ENCODE peak calls at places on chromosomes 12 and 14, in ten cellular contexts. X, N, H, W, Z, Q, B, V, A and I are unnamed samples.

GRCh38 chr14:55389330-55389729 is 22.3 kb downstream of the ATG14 start:
- DNase-seq in B (no peak), Z (no peak), W (no peak), N (no peak), H (peak), Q (no peak), X (no peak), V (peak), A (no peak), I (no peak)

GRCh38 chr12:3097836-3098235 is 20.7 kb downstream of the TSPAN9 start:
- DNase-seq in Q (no peak), X (no peak), A (no peak), V (no peak), Z (no peak), H (no peak), B (no peak), N (no peak), W (no peak), I (no peak)

GRCh38 chr12:74292351-74293194 is 245.1 kb upstream of the ATXN7L3B start:
- DNase-seq in V (no peak), X (no peak), H (no peak), A (no peak), N (no peak), Q (no peak), W (no peak), B (no peak), Z (no peak), I (no peak)

GRCh38 chr12:12555656-12556055 is 7.0 kb downstream of the DUSP16 start:
- DNase-seq in N (no peak), B (no peak), Q (no peak), X (no peak), V (no peak), A (no peak), W (no peak), Z (no peak), H (no peak), I (no peak)

GRCh38 chr14:31263485-31264133 is 56.0 kb upstream of the HECTD1 start:
- DNase-seq in V (peak), X (no peak), N (peak), H (peak), A (no peak), Q (peak), Z (no peak), W (peak), B (peak), I (no peak)

GRCh38 chr12:25925064-25925463 is 33.4 kb upstream of the RASSF8 start:
- DNase-seq in V (no peak), A (no peak), W (no peak), X (no peak), B (no peak), Q (no peak), Z (no peak), H (no peak), N (no peak), I (no peak)

GRCh38 chr14:101116065-101116464 is 212.5 kb upstream of the RTL1 start:
- DNase-seq in Z (no peak), V (no peak), N (peak), H (no peak), X (no peak), Q (no peak), W (no peak), B (no peak), A (peak), I (no peak)

GRCh38 chr14:30960216-30960615 is 65.2 kb upstream of the AP4S1 start:
- DNase-seq in A (no peak), H (peak), Q (no peak), W (no peak), Z (no peak), X (no peak), V (no peak), N (no peak), B (no peak), I (no peak)

GRCh38 chr14:49766839-49767238 is 1.1 kb upstream of the KLHDC2 start:
- DNase-seq in V (no peak), N (no peak), B (no peak), Q (no peak), W (no peak), Z (no peak), H (peak), X (peak), A (no peak), I (no peak)

GRCh38 chr14:48936352-48936751 is 649.8 kb downstream of the RPS29 start:
- DNase-seq in Q (peak), W (no peak), V (peak), X (peak), H (peak), B (no peak), Z (no peak), N (no peak), A (no peak), I (no peak)

GRCh38 chr12:53674977-53675700 is 744 bp downstream of the ATP5MC2 start:
- DNase-seq in W (no peak), H (no peak), V (no peak), Z (no peak), B (no peak), Q (peak), A (no peak), N (no peak), X (no peak), I (peak)

GRCh38 chr14:39374846-39375245 is 57.4 kb downstream of the FBXO33 start:
- DNase-seq in Q (peak), V (no peak), N (no peak), Z (no peak), W (no peak), A (no peak), H (no peak), B (no peak), X (no peak), I (no peak)

GRCh38 chr14:60165547-60165876 is 314 bp upstream of the DHRS7 start:
- DNase-seq in V (no peak), N (no peak), X (no peak), H (no peak), W (no peak), A (no peak), Q (no peak), Z (no peak), B (no peak), I (no peak)

GRCh38 chr12:55142896-55143870 is 17.0 kb downstream of the OR9K2 start:
- DNase-seq in X (peak), N (no peak), B (peak), A (peak), Q (peak), V (peak), H (peak), W (peak), Z (no peak), I (peak)

GRCh38 chr12:116210131-116210530 is 67.4 kb downstream of the MED13L start:
- DNase-seq in B (no peak), W (no peak), Z (no peak), Q (no peak), V (no peak), N (no peak), H (peak), X (no peak), A (no peak), I (no peak)

GRCh38 chr12:114504311-114504710 is 98.4 kb upstream of the TBX5 start:
- DNase-seq in Z (no peak), V (no peak), X (no peak), W (no peak), A (no peak), B (no peak), Q (no peak), N (no peak), H (peak), I (no peak)

GRCh38 chr12:78865297-78865955 is 852 bp downstream of the SYT1 start:
- DNase-seq in Z (no peak), N (no peak), A (no peak), Q (no peak), B (no peak), H (peak), W (no peak), V (no peak), X (no peak), I (no peak)

GRCh38 chr12:61821381-61821780 is 438.8 kb upstream of the USP15 start:
- DNase-seq in H (peak), N (no peak), W (no peak), V (peak), Z (no peak), X (no peak), B (no peak), Q (no peak), A (no peak), I (no peak)

GRCh38 chr14:106436310-106436905 is 910.0 kb downstream of the TMEM121 start:
- DNase-seq in Z (peak), N (peak), H (no peak), Q (no peak), W (no peak), A (peak), V (no peak), X (no peak), B (no peak), I (peak)

GRCh38 chr12:110741795-110742717 is 635 bp downstream of the PPP1CC start:
- DNase-seq in W (peak), A (peak), B (peak), H (peak), N (peak), V (peak), Z (no peak), Q (no peak), X (peak), I (peak)

GRCh38 chr14:77653473-77653872 is 37.0 kb upstream of the SPTLC2 start:
- DNase-seq in Q (no peak), N (no peak), B (no peak), V (no peak), X (no peak), H (no peak), A (no peak), W (no peak), Z (no peak), I (peak)

GRCh38 chr12:53004582-53004981 is 1.7 kb upstream of the EIF4B start:
- DNase-seq in B (no peak), N (no peak), Q (no peak), W (no peak), Z (no peak), V (no peak), X (no peak), H (peak), A (no peak), I (no peak)

DNA sequence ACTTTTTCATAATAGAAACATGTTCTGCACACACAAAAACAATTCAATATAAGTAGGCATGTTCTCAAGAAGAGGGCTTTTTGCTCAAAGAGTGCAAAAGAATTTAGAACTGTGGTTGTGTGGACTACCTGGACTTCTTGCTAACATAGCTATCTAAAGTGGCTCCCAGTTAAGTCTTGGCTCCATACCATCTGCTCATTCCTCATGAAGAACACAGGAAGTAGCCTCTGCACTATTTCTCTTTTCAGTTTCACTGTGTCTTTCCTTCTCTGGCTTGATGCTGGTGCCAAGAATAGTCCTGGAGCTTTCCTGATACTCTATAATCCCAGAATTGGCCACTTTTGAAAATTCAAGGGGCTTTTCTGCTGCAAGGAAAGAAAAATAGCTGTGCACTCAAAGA is 127.4 kb downstream of the CCER1 start:
- DNase-seq in W (no peak), H (no peak), N (no peak), Z (no peak), V (no peak), A (no peak), X (no peak), Q (no peak), B (no peak), I (no peak)
- H3K27ac ChIP-seq in W (no peak), H (no peak), N (no peak), Z (no peak), V (no peak), A (no peak), X (no peak), Q (no peak), B (no peak), I (no peak)

DNA sequence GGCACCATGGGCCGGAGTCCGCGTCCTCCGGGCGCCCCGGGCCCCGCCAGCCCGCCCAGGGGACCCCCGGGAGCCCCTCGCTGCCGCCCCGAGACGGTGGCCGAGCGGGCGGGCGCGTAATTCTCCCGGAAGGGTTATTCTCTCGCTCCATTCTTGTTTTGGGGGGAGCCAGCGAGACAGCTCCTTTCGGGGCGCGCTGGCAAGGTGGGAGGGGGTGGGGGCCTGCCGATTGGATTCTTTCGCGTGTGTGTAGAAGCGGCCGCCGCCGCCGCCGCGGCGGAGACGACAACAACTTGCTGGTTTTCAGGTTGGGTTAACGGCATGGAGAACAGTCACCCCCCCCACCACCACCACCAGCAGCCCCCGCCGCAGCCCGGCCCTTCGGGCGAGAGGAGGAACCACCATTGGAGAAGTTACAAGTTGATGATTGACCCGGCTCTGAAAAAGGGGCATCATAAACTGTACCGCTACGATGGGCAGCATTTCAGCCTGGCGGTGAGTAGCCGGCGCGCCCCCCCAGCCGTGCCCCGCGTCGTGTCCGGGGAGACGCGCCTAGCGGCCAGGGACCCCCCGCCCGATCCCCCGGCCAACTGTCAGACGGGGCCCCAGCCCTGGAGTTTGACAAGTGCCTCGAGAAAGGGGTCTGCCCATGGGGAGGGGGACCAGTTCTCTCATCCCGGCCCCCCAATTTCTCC is 755 bp downstream of the SETD1B start:
- DNase-seq in X (no peak), Z (peak), B (no peak), Q (peak), V (no peak), H (no peak), W (peak), A (peak), N (peak), I (peak)
- H3K27ac ChIP-seq in X (peak), Z (peak), B (peak), Q (no peak), V (peak), H (peak), W (peak), A (peak), N (peak), I (peak)

GRCh38 chr14:71694888-71695505 is 237.2 kb upstream of the RGS6 start:
- DNase-seq in Q (no peak), W (no peak), Z (no peak), H (no peak), X (no peak), A (no peak), B (no peak), V (no peak), N (no peak), I (no peak)
- H3K27ac ChIP-seq in Q (no peak), W (no peak), Z (no peak), H (no peak), X (no peak), A (no peak), B (no peak), V (no peak), N (peak), I (peak)

GRCh38 chr12:117524806-117525205 is 163.4 kb upstream of the NOS1 start:
- DNase-seq in A (no peak), B (no peak), V (no peak), X (no peak), W (no peak), N (no peak), Q (no peak), Z (no peak), H (no peak), I (no peak)

GRCh38 chr12:117525766-117526165 is 164.3 kb upstream of the NOS1 start:
- DNase-seq in N (no peak), Q (no peak), V (no peak), A (no peak), B (no peak), H (no peak), Z (no peak), X (no peak), W (no peak), I (no peak)

GRCh38 chr12:117526756-117527479 is 165.5 kb upstream of the NOS1 start:
- DNase-seq in X (no peak), Q (no peak), H (no peak), W (no peak), B (no peak), N (no peak), V (no peak), Z (no peak), A (no peak), I (no peak)

GRCh38 chr12:117528538-117528937 is 167.1 kb upstream of the NOS1 start:
- DNase-seq in X (no peak), W (no peak), V (no peak), Z (peak), B (no peak), H (no peak), N (no peak), A (no peak), Q (no peak), I (no peak)

GRCh38 chr12:117527480-117527857 is 166.0 kb upstream of the NOS1 start:
- DNase-seq in Q (no peak), H (no peak), B (no peak), Z (no peak), V (no peak), X (no peak), A (no peak), N (no peak), W (no peak), I (no peak)
- H3K27ac ChIP-seq in Q (no peak), H (no peak), B (no peak), Z (no peak), V (no peak), X (no peak), A (no peak), N (no peak), W (no peak), I (no peak)

DNA sequence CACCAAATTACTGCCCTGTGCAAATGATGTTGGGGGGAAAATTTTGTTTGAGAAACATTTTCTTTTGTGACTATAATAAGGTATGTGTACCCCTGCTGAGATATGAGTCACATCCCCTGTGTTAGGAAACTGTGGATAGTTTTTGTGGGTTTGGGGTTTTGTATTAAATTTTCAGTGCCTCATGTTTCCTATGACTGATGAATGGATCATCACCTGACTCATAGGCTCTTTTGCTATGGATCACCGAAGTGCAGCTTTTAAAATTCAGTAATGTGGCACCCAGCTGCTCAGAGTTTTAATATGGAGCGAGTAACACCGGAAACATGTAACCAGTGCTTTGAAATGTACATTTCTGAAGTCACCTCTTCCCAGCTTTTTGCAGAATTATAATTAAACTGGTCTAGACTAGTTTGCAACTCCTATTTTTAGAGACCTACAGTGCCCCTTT is 167.4 kb upstream of the HMGA2 start:
- DNase-seq in X (no peak), W (no peak), Z (no peak), Q (peak), A (no peak), V (peak), N (no peak), H (peak), B (no peak), I (no peak)
- H3K27ac ChIP-seq in X (no peak), W (no peak), Z (no peak), Q (peak), A (no peak), V (peak), N (no peak), H (peak), B (no peak), I (no peak)

GRCh38 chr12:1104088-1104800 is 113.2 kb downstream of the ERC1 start:
- DNase-seq in N (no peak), H (no peak), B (no peak), Q (no peak), X (no peak), V (no peak), W (no peak), A (no peak), Z (no peak), I (no peak)
- H3K27ac ChIP-seq in N (no peak), H (no peak), B (no peak), Q (no peak), X (no peak), V (no peak), W (no peak), A (no peak), Z (no peak), I (no peak)

GRCh38 chr14:105399441-105399775 is 1.1 kb downstream of the TEX22 start:
- DNase-seq in N (no peak), H (no peak), W (no peak), A (no peak), V (no peak), X (no peak), Q (no peak), Z (no peak), B (no peak), I (no peak)

GRCh38 chr14:105397350-105397931 is 897 bp upstream of the TEX22 start:
- DNase-seq in A (no peak), B (no peak), W (no peak), Z (peak), X (no peak), N (no peak), Q (peak), H (no peak), V (no peak), I (no peak)

GRCh38 chr14:105400016-105400415 is 1.7 kb downstream of the TEX22 start:
- DNase-seq in X (no peak), N (no peak), W (no peak), B (no peak), Z (no peak), Q (no peak), H (no peak), V (no peak), A (no peak), I (no peak)

GRCh38 chr14:105398726-105399440 is 545 bp downstream of the TEX22 start:
- DNase-seq in H (no peak), Z (no peak), V (no peak), X (no peak), Q (peak), N (no peak), A (no peak), W (no peak), B (no peak), I (peak)

DNA sequence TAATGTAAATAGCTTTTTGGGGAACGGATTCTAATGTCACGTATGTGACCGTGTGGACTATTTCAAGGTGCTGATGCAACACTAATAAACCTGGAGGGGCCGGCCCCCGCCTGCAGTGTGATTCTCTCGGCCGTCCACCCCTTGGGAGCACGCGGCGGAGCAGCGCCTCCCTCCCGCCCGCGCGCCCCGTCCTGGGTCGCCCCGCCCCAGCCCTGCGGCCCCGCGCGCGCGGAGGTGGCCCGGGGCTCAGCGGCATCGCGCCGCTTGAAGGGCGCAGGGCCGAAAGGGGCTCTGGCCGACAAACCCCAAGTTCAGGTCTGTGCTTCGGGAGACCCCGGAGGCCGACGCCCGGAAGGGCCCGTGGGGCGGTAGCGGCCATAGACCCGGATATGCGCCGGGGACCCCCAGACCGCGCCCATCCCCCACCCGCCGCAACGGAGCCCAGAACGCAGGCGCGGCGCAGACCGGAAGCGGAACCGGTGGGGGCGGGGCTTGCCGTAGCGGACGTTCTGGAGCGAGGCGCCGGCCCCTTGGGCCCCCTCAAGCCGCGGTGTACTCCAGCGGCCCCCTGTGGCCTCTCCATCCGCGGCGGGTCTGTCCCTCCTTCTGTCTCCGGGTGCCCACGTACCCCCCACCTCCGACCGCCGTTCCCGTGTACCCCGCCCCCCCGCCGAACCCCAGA is at the start of gene TEX22:
- DNase-seq in H (peak), X (peak), Q (peak), W (peak), V (peak), B (peak), Z (peak), N (peak), A (peak), I (peak)
- H3K27ac ChIP-seq in H (peak), X (no peak), Q (peak), W (peak), V (peak), B (peak), Z (peak), N (peak), A (peak), I (peak)

GRCh38 chr14:90450151-90450550 is 53.3 kb downstream of the CALM1 start:
- DNase-seq in W (no peak), X (no peak), B (no peak), Z (no peak), V (no peak), N (no peak), A (no peak), Q (no peak), H (no peak), I (no peak)
- H3K27ac ChIP-seq in W (no peak), X (no peak), B (no peak), Z (no peak), V (no peak), N (no peak), A (no peak), Q (no peak), H (no peak), I (no peak)